ENCODE peak calls at places on chromosomes 16 and 17, in four cellular contexts. R is IMR-90, U is H9, L is H1. A is an unnamed sample.
A peak's percentile ranks its signal among the peaks of the same experiment; 100 is the strongest.

GRCh38 chr17:74259667-74260524 is 14.1 kb upstream of the DNAI2 start:
- DNase-seq in R (no peak), U (peak; percentile 63), L (no peak), A (peak; percentile 37)

GRCh38 chr17:28335959-28336871 is 654 bp downstream of the TNFAIP1 start:
- DNase-seq in R (peak; percentile 94), U (peak; percentile 90), L (no peak), A (peak; percentile 98)

GRCh38 chr16:48963306-48963705 is 318.3 kb downstream of the CBLN1 start:
- DNase-seq in R (peak; percentile 53), U (no peak), L (no peak), A (peak; percentile 57)

GRCh38 chr17:34542700-34543336 is 36.6 kb upstream of the TMEM132E start:
- DNase-seq in R (no peak), U (peak; percentile 68), L (no peak), A (peak; percentile 31)

GRCh38 chr16:68448360-68448970 is at the start of gene SMPD3:
- DNase-seq in R (peak; percentile 97), U (peak; percentile 100), L (peak; percentile 99), A (peak; percentile 100)

GRCh38 chr17:77142689-77143088 is 1.9 kb downstream of the SEC14L1 start:
- DNase-seq in R (no peak), U (no peak), L (no peak), A (no peak)

GRCh38 chr17:81710514-81711308 is 1.4 kb upstream of the SLC25A10 start:
- DNase-seq in R (no peak), U (no peak), L (no peak), A (peak; percentile 51)

GRCh38 chr16:24138024-24138423 is 118.1 kb upstream of the CACNG3 start:
- DNase-seq in R (no peak), U (peak; percentile 72), L (peak; percentile 27), A (peak; percentile 84)

GRCh38 chr16:76539609-76540008 is 262.4 kb downstream of the CNTNAP4 start:
- DNase-seq in R (no peak), U (no peak), L (no peak), A (no peak)

GRCh38 chr17:15896834-15897233 is 48.1 kb upstream of the ADORA2B start:
- DNase-seq in R (no peak), U (no peak), L (no peak), A (no peak)

GRCh38 chr17:11608396-11608795 is 10.1 kb downstream of the DNAH9 start:
- DNase-seq in R (no peak), U (no peak), L (no peak), A (no peak)

GRCh38 chr17:56478836-56479447 is 114.6 kb upstream of the NOG start:
- DNase-seq in R (peak; percentile 25), U (peak; percentile 52), L (no peak), A (peak; percentile 67)

GRCh38 chr17:28698253-28698941 is 13.3 kb downstream of the PROCA1 start:
- DNase-seq in R (no peak), U (no peak), L (no peak), A (no peak)

GRCh38 chr16:12239226-12239625 is 262.7 kb downstream of the SNX29 start:
- DNase-seq in R (no peak), U (no peak), L (no peak), A (no peak)

GRCh38 chr16:89960966-89961365 is 12.4 kb downstream of the DEF8 start:
- DNase-seq in R (no peak), U (no peak), L (no peak), A (no peak)

GRCh38 chr16:81478876-81479496 is 34.4 kb downstream of the CMIP start:
- DNase-seq in R (no peak), U (no peak), L (no peak), A (no peak)

GRCh38 chr17:79627766-79628690 is 17.2 kb upstream of the RBFOX3 start:
- DNase-seq in R (no peak), U (peak; percentile 24), L (no peak), A (no peak)

GRCh38 chr16:241866-242265 is 7.2 kb downstream of the FAM234A start:
- DNase-seq in R (no peak), U (no peak), L (no peak), A (no peak)

GRCh38 chr17:6100891-6101290 is 30.7 kb downstream of the WSCD1 start:
- DNase-seq in R (no peak), U (no peak), L (no peak), A (no peak)

GRCh38 chr17:51640108-51640622 is 379.8 kb downstream of the UTP18 start:
- DNase-seq in R (no peak), U (peak; percentile 74), L (no peak), A (peak; percentile 81)

GRCh38 chr16:54586474-54587175 is 300.0 kb upstream of the IRX3 start:
- DNase-seq in R (no peak), U (no peak), L (no peak), A (no peak)

GRCh38 chr16:49513040-49513439 is 139.4 kb downstream of the C16orf78 start:
- DNase-seq in R (no peak), U (peak; percentile 64), L (no peak), A (peak; percentile 63)

GRCh38 chr16:3195975-3196374 is 8.0 kb downstream of the OR1F1 start:
- DNase-seq in R (no peak), U (no peak), L (no peak), A (peak; percentile 35)

GRCh38 chr16:71311553-71312158 is 22.5 kb upstream of the CMTR2 start:
- DNase-seq in R (peak; percentile 5), U (peak; percentile 75), L (peak; percentile 15), A (peak; percentile 74)

GRCh38 chr17:45013021-45013997 is 38.1 kb downstream of the DCAKD start:
- DNase-seq in R (no peak), U (peak; percentile 63), L (no peak), A (peak; percentile 25)
- H2BK15ac ChIP-seq in R (no peak overlapping the region), U (no peak overlapping the region), L (peak overlapping the region; percentile 61), A (no peak overlapping the region)

GRCh38 chr16:57813466-57813865 is 11.2 kb upstream of the KIFC3 start:
- DNase-seq in R (no peak), U (no peak), L (no peak), A (no peak)
- H3K18ac ChIP-seq in R (no peak overlapping the region), U (no peak overlapping the region), L (no peak overlapping the region), A (no peak overlapping the region)

GRCh38 chr17:70552230-70552981 is 383.1 kb downstream of the KCNJ2 start:
- DNase-seq in R (peak; percentile 49), U (peak; percentile 43), L (no peak), A (peak; percentile 38)
- H4K5ac ChIP-seq in R (no peak overlapping the region), U (no peak overlapping the region), L (no peak overlapping the region), A (no peak overlapping the region)

DNA sequence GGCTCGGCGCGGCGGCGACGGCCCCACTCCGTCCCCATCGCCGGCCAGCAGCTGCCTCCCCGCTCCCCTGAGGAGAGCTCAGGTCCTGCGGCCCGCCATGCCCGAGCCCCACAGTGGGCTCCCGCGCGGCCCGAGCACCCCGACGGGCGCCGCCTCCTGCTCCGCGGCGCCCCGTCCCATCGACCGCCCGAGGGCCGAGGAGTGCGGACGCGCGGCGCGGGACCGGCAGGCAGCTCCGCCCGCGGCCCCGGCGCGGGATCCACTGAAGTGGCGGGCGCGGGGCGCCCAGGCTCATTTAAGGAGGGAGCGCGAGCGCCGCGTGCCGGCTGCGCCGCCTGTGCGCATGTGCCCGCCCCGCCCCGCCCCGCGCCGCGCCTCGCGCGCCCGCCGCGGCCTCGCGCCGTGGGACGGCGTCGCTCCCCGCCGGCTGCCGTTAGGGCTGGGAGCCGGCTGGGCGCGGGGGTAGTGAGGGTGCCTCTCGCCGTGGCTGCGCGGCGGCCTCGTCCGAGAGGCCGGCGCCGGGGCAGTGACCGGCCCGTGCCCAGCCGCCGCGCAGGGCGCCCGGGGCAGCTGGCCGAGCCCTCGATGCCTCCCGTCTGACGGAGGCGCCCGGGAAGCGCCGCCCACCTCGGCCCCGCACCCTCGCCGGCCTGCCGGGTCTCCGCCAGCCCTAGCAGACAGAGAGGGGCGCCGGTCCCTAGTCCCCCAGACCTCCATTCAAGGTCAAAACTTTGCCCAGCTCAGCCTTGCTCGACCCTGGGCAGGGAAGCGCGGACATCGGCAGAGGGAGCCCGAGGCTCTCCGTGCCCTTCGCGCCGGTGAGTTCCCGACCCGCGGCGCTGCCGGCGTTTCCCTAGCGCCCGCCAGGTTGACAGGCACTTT is at the start of gene NETO2:
- DNase-seq in R (peak; percentile 56), U (peak; percentile 75), L (no peak), A (peak; percentile 82)
- H2BK15ac ChIP-seq in R (no peak within 1 kb of the TSS), U (no peak within 1 kb of the TSS), L (no peak within 1 kb of the TSS), A (no peak within 1 kb of the TSS)

GRCh38 chr17:62720126-62720850 is 87.8 kb downstream of the MARCHF10 start:
- DNase-seq in R (no peak), U (peak; percentile 44), L (no peak), A (peak; percentile 51)
- H3K18ac ChIP-seq in R (no peak overlapping the region), U (peak overlapping the region; percentile 22), L (peak overlapping the region; percentile 57), A (no peak overlapping the region)

GRCh38 chr16:57407521-57408353 is 3.2 kb downstream of the CCL17 start:
- DNase-seq in R (no peak), U (no peak), L (no peak), A (no peak)

GRCh38 chr16:57403965-57404817 is at the start of gene CCL17:
- DNase-seq in R (no peak), U (no peak), L (no peak), A (no peak)

GRCh38 chr16:57401943-57402640 is 2.5 kb upstream of the CCL17 start:
- DNase-seq in R (no peak), U (no peak), L (no peak), A (no peak)

GRCh38 chr16:57406881-57407280 is 2.3 kb downstream of the CCL17 start:
- DNase-seq in R (no peak), U (no peak), L (no peak), A (no peak)

GRCh38 chr16:57405194-57405593 is 627 bp downstream of the CCL17 start:
- DNase-seq in R (no peak), U (no peak), L (no peak), A (no peak)
- H4K5ac ChIP-seq in R (no peak overlapping the region), U (no peak overlapping the region), L (no peak overlapping the region), A (no peak overlapping the region)

DNA sequence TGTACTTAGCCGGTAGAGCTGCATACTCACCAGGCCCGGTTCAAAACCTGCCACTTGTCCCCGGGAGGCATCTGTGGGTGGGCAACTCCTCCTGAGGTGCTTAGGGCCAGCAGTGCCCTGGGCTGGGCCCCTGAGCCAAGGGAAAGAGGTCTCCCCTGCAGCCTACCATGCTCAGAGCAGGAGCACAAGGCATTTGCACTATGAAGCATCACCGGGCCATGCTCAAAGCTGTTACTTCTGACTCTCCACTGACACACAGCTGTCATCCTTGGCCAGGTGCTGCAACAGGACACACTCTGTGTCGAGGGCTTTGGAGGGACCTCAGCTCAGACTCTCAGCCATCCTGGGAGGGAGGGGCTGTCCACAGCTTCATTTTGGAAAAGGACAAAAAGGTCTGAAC is 37.2 kb downstream of the SLC38A8 start:
- DNase-seq in R (no peak), U (no peak), L (no peak), A (no peak)
- H2BK15ac ChIP-seq in R (no peak overlapping the region), U (no peak overlapping the region), L (peak overlapping the region; percentile 18), A (no peak overlapping the region)

A was measured in mesendoderm.